ENCODE peak calls at places on chromosomes 3 and 15, in four cellular contexts. G is cardiac fibroblast, R is NCI-H1417, J is T-helper 9 cell. Y is an unnamed sample.

GRCh38 chr3:120498947-120499346 is 48.2 kb upstream of the FSTL1 start:
- DNase-seq in G (peak), R (no peak), J (no peak), Y (peak)

GRCh38 chr15:63826513-63826912 is 7.2 kb downstream of the HERC1 start:
- DNase-seq in G (peak), R (no peak), J (no peak), Y (peak)

GRCh38 chr3:150410311-150411105 is 2.4 kb downstream of the TSC22D2 start:
- DNase-seq in G (peak), R (peak), J (peak), Y (no peak)

GRCh38 chr3:16533928-16534913 is 20.7 kb upstream of the RFTN1 start:
- DNase-seq in G (no peak), R (no peak), J (no peak), Y (no peak)

GRCh38 chr15:75065851-75066509 is 42.6 kb downstream of the PPCDC start:
- DNase-seq in G (peak), R (no peak), J (no peak), Y (no peak)

GRCh38 chr3:129723558-129724324 is 117.3 kb upstream of the PLXND1 start:
- DNase-seq in G (peak), R (no peak), J (no peak), Y (peak)

GRCh38 chr3:15326673-15327072 is 5.7 kb downstream of the SH3BP5 start:
- DNase-seq in G (no peak), R (no peak), J (no peak), Y (no peak)

GRCh38 chr3:53342353-53342752 is 5.0 kb downstream of the DCP1A start:
- DNase-seq in G (peak), R (no peak), J (no peak), Y (peak)

GRCh38 chr15:59369597-59369996 is 3.1 kb downstream of the MYO1E start:
- DNase-seq in G (no peak), R (no peak), J (no peak), Y (peak)

GRCh38 chr3:28206479-28206878 is 34.9 kb upstream of the CMC1 start:
- DNase-seq in G (peak), R (no peak), J (no peak), Y (no peak)

GRCh38 chr3:27467545-27467944 is 16.6 kb downstream of the SLC4A7 start:
- DNase-seq in G (peak), R (peak), J (no peak), Y (peak)

GRCh38 chr3:172692751-172693310 is 18.0 kb downstream of the NCEH1 start:
- DNase-seq in G (no peak), R (no peak), J (no peak), Y (no peak)

Y was measured in fibroblast of mammary gland.